ENCODE peak calls at places on chromosomes 12 and 14, in six cellular contexts. S, Z, V, H, R and D are unnamed samples.

GRCh38 chr14:35215110-35215872 is 76.9 kb upstream of the PSMA6 start:
- DNase-seq in H (no peak), S (no peak), R (peak), Z (no peak), V (no peak), D (peak)

GRCh38 chr12:116065561-116065960 is 211.9 kb downstream of the MED13L start:
- DNase-seq in S (no peak), Z (no peak), V (no peak), H (no peak), R (no peak), D (no peak)

GRCh38 chr12:29537292-29537691 is 39.8 kb upstream of the OVCH1 start:
- DNase-seq in R (no peak), Z (no peak), H (no peak), S (no peak), V (no peak), D (no peak)

GRCh38 chr14:76201162-76201561 is 49.4 kb downstream of the GPATCH2L start:
- DNase-seq in H (no peak), V (no peak), R (no peak), S (no peak), Z (no peak), D (no peak)

GRCh38 chr14:69335421-69335820 is 62.7 kb downstream of the ERH start:
- DNase-seq in R (no peak), H (peak), Z (peak), S (no peak), V (no peak), D (no peak)

GRCh38 chr12:96474206-96474605 is 15.2 kb upstream of the CFAP54 start:
- DNase-seq in H (no peak), R (no peak), S (no peak), V (no peak), Z (no peak), D (no peak)

GRCh38 chr12:122917508-122918227 is 21.7 kb upstream of the VPS37B start:
- DNase-seq in Z (peak), S (peak), H (peak), V (no peak), R (peak), D (no peak)

GRCh38 chr12:10716704-10717315 is 6.3 kb downstream of the YBX3 start:
- DNase-seq in H (peak), Z (peak), R (no peak), V (peak), S (peak), D (no peak)

GRCh38 chr14:105166571-105167302 is 1.8 kb downstream of the JAG2 start:
- DNase-seq in Z (no peak), R (no peak), V (no peak), H (no peak), S (no peak), D (no peak)

GRCh38 chr14:66216763-66217162 is 269.4 kb upstream of the CCDC196 start:
- DNase-seq in Z (no peak), S (no peak), V (no peak), R (no peak), H (no peak), D (peak)

GRCh38 chr12:55673638-55674037 is 34.1 kb downstream of the ITGA7 start:
- DNase-seq in R (no peak), S (no peak), V (no peak), H (no peak), Z (no peak), D (no peak)

GRCh38 chr14:80434574-80435321 is 223.4 kb upstream of the DIO2 start:
- DNase-seq in R (no peak), Z (no peak), H (no peak), S (no peak), V (no peak), D (no peak)

GRCh38 chr12:60977966-60978365 is 1282.2 kb upstream of the USP15 start:
- DNase-seq in H (no peak), V (no peak), Z (no peak), S (no peak), R (no peak), D (peak)

GRCh38 chr14:67735361-67735921 is 33.8 kb downstream of the RDH12 start:
- DNase-seq in Z (no peak), R (no peak), H (no peak), V (no peak), S (no peak), D (no peak)
- TF ChIP-seq POLR2A in Z (no peak), R (no peak), H (no peak), V (no peak), S (no peak), D (no peak)

GRCh38 chr12:112939761-112940357 is 1.6 kb downstream of the OAS3 start:
- DNase-seq in R (no peak), V (no peak), H (no peak), Z (no peak), S (no peak), D (no peak)

GRCh38 chr12:112938751-112939150 is 477 bp downstream of the OAS3 start:
- DNase-seq in V (no peak), S (no peak), Z (no peak), R (no peak), H (no peak), D (no peak)

GRCh38 chr12:112936264-112936663 is 2.0 kb upstream of the OAS3 start:
- DNase-seq in Z (peak), R (no peak), V (peak), S (no peak), H (no peak), D (no peak)

GRCh38 chr12:112936927-112937326 is 1.3 kb upstream of the OAS3 start:
- DNase-seq in Z (peak), S (no peak), H (no peak), V (no peak), R (no peak), D (no peak)

DNA sequence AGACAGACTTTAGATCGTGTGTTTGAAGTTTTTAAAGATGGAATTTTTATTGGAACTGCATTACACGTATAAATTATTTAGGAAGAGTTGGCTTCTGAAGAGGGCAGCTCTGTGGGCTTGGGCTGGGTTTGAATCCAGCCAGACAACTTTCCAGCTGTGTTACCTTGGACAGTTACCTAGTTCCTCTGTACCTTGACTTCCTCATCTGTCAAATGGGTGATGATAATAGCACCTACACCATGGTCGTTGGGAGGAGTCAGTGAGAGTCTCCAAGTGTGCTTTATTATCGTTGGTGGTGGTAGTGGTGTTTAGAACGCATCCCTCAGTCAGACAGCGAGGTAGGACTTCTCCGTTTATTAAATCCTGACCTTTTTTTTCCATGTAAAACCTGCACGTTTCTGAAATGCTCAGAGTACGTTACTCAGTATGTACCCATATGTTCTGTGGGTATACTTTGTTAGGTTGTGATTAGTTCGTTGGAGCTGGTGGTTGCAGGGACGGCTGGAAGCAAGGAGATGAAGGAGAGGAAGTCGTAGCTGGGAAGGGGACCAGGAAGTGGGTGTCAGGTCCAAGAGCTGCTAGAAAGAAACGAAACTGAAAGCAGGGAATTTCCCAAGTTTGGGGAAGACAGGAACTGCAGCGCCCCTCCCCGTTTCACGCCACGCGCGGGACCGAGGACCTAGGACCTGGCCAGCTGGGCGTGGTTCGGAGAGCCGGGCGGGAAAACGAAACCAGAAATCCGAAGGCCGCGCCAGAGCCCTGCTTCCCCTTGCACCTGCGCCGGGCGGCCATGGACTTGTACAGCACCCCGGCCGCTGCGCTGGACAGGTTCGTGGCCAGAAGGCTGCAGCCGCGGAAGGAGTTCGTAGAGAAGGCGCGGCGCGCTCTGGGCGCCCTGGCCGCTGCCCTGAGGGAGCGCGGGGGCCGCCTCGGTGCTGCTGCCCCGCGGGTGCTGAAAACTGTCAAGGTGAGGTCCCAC is at the start of gene OAS3:
- DNase-seq in Z (peak), V (peak), H (peak), R (peak), S (peak), D (peak)
- TF ChIP-seq POLR2A in Z (no peak), V (no peak), H (no peak), R (no peak), S (no peak), D (no peak)

GRCh38 chr12:49365542-49365941 is 1.7 kb upstream of the SPATS2 start:
- DNase-seq in R (no peak), V (no peak), S (no peak), Z (no peak), H (no peak), D (peak)

GRCh38 chr12:49368240-49368600 is 958 bp downstream of the SPATS2 start:
- DNase-seq in R (no peak), V (no peak), Z (no peak), H (no peak), S (no peak), D (no peak)

GRCh38 chr12:49364989-49365388 is 2.3 kb upstream of the SPATS2 start:
- DNase-seq in V (no peak), H (no peak), S (no peak), R (no peak), Z (no peak), D (no peak)

GRCh38 chr12:49367381-49368239 is at the start of gene SPATS2:
- DNase-seq in S (no peak), R (no peak), Z (no peak), V (peak), H (peak), D (peak)

DNA sequence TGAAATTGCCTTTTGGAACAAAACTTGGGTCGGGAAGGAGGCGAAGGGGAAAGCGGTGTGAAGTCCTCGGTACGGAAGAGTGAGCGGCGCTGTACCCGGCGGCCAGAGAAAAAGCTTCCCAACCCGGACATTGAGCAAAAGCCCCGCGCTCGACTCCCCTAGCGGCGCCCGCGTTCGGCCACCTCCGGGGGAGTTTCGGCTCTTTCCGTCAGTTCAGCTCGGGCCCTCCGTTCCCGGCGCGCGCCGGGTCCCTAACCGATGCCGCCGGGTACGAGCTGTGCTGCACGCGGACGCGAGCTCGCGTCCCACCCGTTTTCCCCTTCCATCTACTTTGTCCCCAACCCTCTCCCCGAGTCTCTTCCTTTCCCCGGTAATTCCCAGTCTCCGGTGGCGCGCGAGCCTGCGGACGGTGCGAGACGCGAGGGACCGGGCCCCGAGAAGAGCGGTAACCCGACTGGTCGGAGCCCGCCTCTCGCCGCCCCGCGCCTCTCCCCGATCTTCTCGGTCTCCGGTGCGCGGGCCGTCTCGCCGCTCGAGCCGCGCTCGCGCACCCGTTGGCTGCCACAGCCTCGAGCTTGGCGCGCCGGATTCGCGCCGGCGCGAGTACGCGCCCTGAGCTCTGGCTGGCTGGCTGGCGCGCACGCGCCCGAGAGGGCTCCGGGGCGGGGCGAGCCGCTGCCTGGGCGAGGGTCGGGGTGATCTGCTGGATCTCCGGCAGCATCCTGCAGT is 446 bp upstream of the SPATS2 start:
- DNase-seq in V (peak), Z (peak), H (peak), S (peak), R (peak), D (peak)
- TF ChIP-seq POLR2A in V (no peak), Z (peak), H (no peak), S (peak), R (peak), D (peak)

DNA sequence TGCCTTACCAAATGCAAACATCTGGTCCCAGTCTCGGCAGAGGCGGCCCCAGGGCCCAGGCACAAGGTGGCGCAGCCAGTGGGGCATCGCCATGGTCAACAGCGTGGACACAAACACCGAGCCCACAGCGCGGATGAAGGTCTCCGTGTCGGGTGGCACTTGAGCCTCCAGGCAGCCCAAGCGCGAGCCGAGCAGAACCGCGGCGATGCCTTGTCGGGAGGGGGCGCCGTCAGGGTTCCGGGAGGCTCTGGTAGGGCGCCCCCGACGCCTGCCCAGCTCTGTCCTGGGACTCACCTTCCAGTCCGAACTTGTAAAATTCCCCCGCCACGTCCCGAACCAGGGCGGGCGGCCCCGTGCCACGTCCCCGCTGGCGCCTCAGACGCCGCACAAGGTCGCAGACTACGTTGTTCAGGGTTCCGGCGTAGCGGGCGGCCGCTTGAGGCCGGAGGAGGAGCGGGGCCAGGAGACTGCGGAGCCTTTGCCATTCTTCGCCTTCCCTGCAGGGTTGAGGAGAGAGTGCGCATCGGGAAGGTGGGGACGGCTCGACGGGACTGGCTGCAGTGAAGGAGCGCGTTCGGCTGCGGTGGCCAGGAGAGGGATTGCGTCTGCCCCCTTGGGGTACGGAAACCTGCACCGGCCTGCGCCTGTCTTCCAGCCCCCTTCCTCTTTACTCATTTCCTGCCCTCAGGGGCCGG is 1.7 kb downstream of the CYP27B1 start:
- DNase-seq in H (no peak), R (peak), S (no peak), V (no peak), Z (no peak), D (peak)
- TF ChIP-seq POLR2A in H (no peak), R (no peak), S (no peak), V (no peak), Z (no peak), D (no peak)

GRCh38 chr12:72273851-72274284 is 1.7 kb downstream of the TRHDE start:
- DNase-seq in R (no peak), V (no peak), H (no peak), Z (no peak), S (peak), D (no peak)

GRCh38 chr12:72273499-72273837 is 1.3 kb downstream of the TRHDE start:
- DNase-seq in S (peak), R (no peak), H (no peak), V (no peak), Z (no peak), D (no peak)

GRCh38 chr12:72271401-72271740 is 799 bp upstream of the TRHDE start:
- DNase-seq in S (peak), V (no peak), R (no peak), Z (no peak), H (no peak), D (peak)

GRCh38 chr12:72271741-72272661 is at the start of gene TRHDE:
- DNase-seq in V (peak), R (no peak), H (no peak), S (peak), Z (no peak), D (peak)

DNA sequence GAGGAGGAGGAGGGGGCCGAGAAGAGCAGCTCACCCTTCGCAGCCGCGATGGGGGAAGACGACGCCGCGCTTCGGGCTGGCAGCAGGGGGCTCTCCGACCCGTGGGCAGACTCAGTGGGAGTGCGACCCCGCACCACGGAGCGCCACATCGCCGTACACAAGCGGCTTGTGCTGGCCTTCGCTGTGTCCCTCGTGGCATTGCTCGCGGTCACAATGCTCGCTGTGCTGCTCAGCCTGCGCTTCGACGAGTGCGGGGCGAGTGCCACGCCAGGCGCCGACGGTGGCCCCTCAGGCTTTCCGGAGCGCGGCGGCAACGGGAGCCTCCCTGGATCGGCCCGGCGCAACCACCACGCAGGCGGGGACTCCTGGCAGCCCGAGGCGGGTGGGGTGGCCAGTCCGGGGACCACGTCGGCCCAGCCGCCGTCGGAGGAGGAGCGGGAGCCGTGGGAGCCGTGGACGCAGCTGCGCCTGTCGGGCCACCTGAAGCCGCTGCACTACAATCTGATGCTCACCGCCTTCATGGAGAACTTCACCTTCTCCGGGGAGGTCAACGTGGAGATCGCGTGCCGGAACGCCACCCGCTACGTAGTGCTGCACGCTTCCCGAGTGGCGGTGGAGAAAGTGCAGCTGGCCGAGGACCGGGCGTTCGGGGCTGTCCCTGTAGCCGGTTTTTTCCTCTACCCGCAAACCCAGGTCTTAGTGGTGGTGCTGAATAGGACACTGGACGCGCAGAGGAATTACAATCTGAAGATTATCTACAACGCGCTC is 745 bp downstream of the TRHDE start:
- DNase-seq in V (no peak), S (peak), Z (no peak), H (no peak), R (no peak), D (no peak)
- TF ChIP-seq POLR2A in V (no peak), S (no peak), Z (no peak), H (no peak), R (no peak), D (no peak)

GRCh38 chr12:51450816-51451215 is 26.2 kb downstream of the SLC4A8 start:
- DNase-seq in V (no peak), S (no peak), R (no peak), H (no peak), Z (no peak), D (no peak)

GRCh38 chr12:51448618-51449256 is 24.1 kb downstream of the SLC4A8 start:
- DNase-seq in R (no peak), S (no peak), H (no peak), V (no peak), Z (no peak), D (no peak)

GRCh38 chr12:51450333-51450732 is 25.7 kb downstream of the SLC4A8 start:
- DNase-seq in Z (no peak), V (no peak), S (no peak), H (no peak), R (no peak), D (no peak)

DNA sequence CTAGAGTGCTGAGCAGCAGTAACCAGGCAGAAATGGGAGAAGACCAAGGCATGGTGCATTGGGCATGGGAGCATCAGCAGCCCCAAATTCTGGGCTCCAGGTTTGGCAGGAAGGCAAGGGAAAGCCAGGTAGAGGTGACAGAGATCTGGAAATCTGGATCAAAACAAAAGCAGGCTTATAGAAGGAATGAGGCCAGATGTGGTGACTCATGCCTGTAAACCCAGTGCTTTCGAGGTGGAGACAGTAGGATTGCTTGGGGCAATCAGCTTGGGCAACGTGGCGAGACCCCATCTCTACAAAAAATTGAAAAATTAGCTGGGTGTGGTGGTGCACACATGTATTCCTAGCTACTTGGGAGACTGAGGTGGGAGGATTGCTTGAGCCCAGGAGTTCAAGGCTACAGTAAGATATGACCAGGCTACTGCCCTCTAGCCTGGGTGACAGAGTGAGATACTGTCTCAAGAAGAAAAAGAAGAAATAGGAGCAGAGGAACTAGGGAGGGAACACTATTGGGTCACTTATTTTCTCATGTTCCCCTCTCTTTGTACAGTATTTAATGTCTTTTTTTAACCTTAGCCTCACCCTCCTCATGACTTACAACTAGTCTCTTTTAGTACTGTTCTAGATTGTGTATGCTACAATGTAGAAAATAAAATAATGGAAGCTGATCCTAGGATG is 25.1 kb downstream of the SLC4A8 start:
- DNase-seq in R (no peak), H (no peak), V (no peak), Z (no peak), S (no peak), D (no peak)
- TF ChIP-seq POLR2A in R (no peak), H (no peak), V (no peak), Z (no peak), S (no peak), D (no peak)